ENCODE peak calls at places on chromosome 2, in eight cellular contexts. W is T-helper 2 cell, I is cerebellar cortex, S is iPS DF 19.7, M is EL, U is astrocyte of the spinal cord, T is NB4, V is right cardiac atrium. D is an unnamed sample.

GRCh38 chr2:106990307-106990706 is 104.3 kb upstream of the ST6GAL2 start:
- DNase-seq in W (no peak), I (peak; percentile 1), S (no peak), M (peak; percentile 87), U (peak; percentile 94), T (no peak), V (no peak), D (peak; percentile 99)

GRCh38 chr2:37614061-37614802 is 57.2 kb downstream of the CDC42EP3 start:
- DNase-seq in W (no peak), I (no peak), S (no peak), M (peak; percentile 83), U (peak; percentile 89), T (no peak), V (no peak), D (peak; percentile 93)

GRCh38 chr2:226466589-226466988 is 333.0 kb downstream of the IRS1 start:
- DNase-seq in W (no peak), I (no peak), S (no peak), M (no peak), U (no peak), T (no peak), V (no peak), D (no peak)

GRCh38 chr2:182761903-182762302 is 45.8 kb downstream of the DNAJC10 start:
- DNase-seq in W (no peak), I (peak; percentile 20), S (no peak), M (peak; percentile 6), U (peak; percentile 35), T (no peak), V (no peak), D (no peak)

GRCh38 chr2:241188386-241189092 is at the start of gene ANO7:
- DNase-seq in W (no peak), I (no peak), S (no peak), M (no peak), U (no peak), T (no peak), V (no peak), D (no peak)

GRCh38 chr2:96913398-96914202 is 43.7 kb upstream of the SEMA4C start:
- DNase-seq in W (peak; percentile 63), I (no peak), S (no peak), M (no peak), U (no peak), T (peak; percentile 74), V (peak; percentile 49), D (no peak)

GRCh38 chr2:27177441-27178351 is 28.9 kb downstream of the TCF23 start:
- DNase-seq in W (no peak), I (no peak), S (no peak), M (no peak), U (no peak), T (no peak), V (no peak), D (no peak)

GRCh38 chr2:19070866-19071265 is 287.6 kb downstream of the OSR1 start:
- DNase-seq in W (no peak), I (no peak), S (no peak), M (no peak), U (no peak), T (no peak), V (no peak), D (no peak)

D was measured in RPMI7951.